ENCODE peak calls at places on chromosomes 4 and X, in five cellular contexts. One of them, this sample, is unnamed.

GRCh38 chrX:72258174-72258573 is 18.9 kb downstream of the RPS4X start:
- ATAC-seq in heart right ventricle: no peak
- ATAC-seq in A549: peak; percentile 54
- ATAC-seq in lung: no peak
- ATAC-seq in mucosa of descending colon: peak; percentile 59
- ATAC-seq in this sample: peak; percentile 31

GRCh38 chrX:74232859-74233258 is 71.1 kb upstream of the ZCCHC13 start:
- ATAC-seq in heart right ventricle: no peak
- ATAC-seq in A549: no peak
- ATAC-seq in lung: no peak
- ATAC-seq in mucosa of descending colon: no peak
- ATAC-seq in this sample: no peak

GRCh38 chrX:23465105-23465791 is 130.6 kb downstream of the PTCHD1 start:
- ATAC-seq in heart right ventricle: no peak
- ATAC-seq in A549: no peak
- ATAC-seq in lung: no peak
- ATAC-seq in mucosa of descending colon: no peak
- ATAC-seq in this sample: no peak

GRCh38 chr4:101306764-101307615 is 40.3 kb downstream of the PPP3CA start:
- ATAC-seq in heart right ventricle: no peak
- ATAC-seq in A549: no peak
- ATAC-seq in lung: peak; percentile 35
- ATAC-seq in mucosa of descending colon: no peak
- ATAC-seq in this sample: no peak

GRCh38 chr4:153079824-153080486 is 124.3 kb upstream of the TRIM2 start:
- ATAC-seq in heart right ventricle: no peak
- ATAC-seq in A549: no peak
- ATAC-seq in lung: peak; percentile 25
- ATAC-seq in mucosa of descending colon: no peak
- ATAC-seq in this sample: no peak

GRCh38 chr4:7598939-7599790 is 164.4 kb upstream of the PSAPL1 start:
- ATAC-seq in heart right ventricle: no peak
- ATAC-seq in A549: no peak
- ATAC-seq in lung: peak; percentile 38
- ATAC-seq in mucosa of descending colon: no peak
- ATAC-seq in this sample: no peak

GRCh38 chrX:112851161-112851779 is 10.6 kb upstream of the AMOT start:
- ATAC-seq in heart right ventricle: no peak
- ATAC-seq in A549: no peak
- ATAC-seq in lung: peak; percentile 12
- ATAC-seq in mucosa of descending colon: no peak
- ATAC-seq in this sample: no peak

GRCh38 chrX:10216208-10216607 is 59.4 kb downstream of the CLCN4 start:
- ATAC-seq in heart right ventricle: no peak
- ATAC-seq in A549: no peak
- ATAC-seq in lung: peak; percentile 29
- ATAC-seq in mucosa of descending colon: no peak
- ATAC-seq in this sample: no peak

GRCh38 chr4:17111959-17112659 is 213.7 kb upstream of the LDB2 start:
- ATAC-seq in heart right ventricle: no peak
- ATAC-seq in A549: no peak
- ATAC-seq in lung: no peak
- ATAC-seq in mucosa of descending colon: no peak
- ATAC-seq in this sample: no peak

GRCh38 chr4:173371292-173372192 is 788 bp downstream of the SAP30 start:
- ATAC-seq in heart right ventricle: no peak
- ATAC-seq in A549: peak; percentile 63
- ATAC-seq in lung: peak; percentile 29
- ATAC-seq in mucosa of descending colon: peak; percentile 35
- ATAC-seq in this sample: peak; percentile 7

GRCh38 chr4:121154103-121154515 is 10.0 kb downstream of the TNIP3 start:
- ATAC-seq in heart right ventricle: no peak
- ATAC-seq in A549: no peak
- ATAC-seq in lung: no peak
- ATAC-seq in mucosa of descending colon: peak; percentile 49
- ATAC-seq in this sample: no peak

GRCh38 chr4:119506761-119507160 is 121.8 kb downstream of the PDE5A start:
- ATAC-seq in heart right ventricle: no peak
- ATAC-seq in A549: no peak
- ATAC-seq in lung: no peak
- ATAC-seq in mucosa of descending colon: no peak
- ATAC-seq in this sample: no peak

GRCh38 chr4:108590776-108591175 is 29.6 kb upstream of the RPL34 start:
- ATAC-seq in heart right ventricle: no peak
- ATAC-seq in A549: no peak
- ATAC-seq in lung: no peak
- ATAC-seq in mucosa of descending colon: no peak
- ATAC-seq in this sample: no peak

GRCh38 chr4:185738038-185738552 is 73.9 kb downstream of the SORBS2 start:
- ATAC-seq in heart right ventricle: peak; percentile 47
- ATAC-seq in A549: no peak
- ATAC-seq in lung: peak; percentile 19
- ATAC-seq in mucosa of descending colon: no peak
- ATAC-seq in this sample: peak; percentile 79

GRCh38 chr4:173913496-173913895 is 370.0 kb downstream of the FBXO8 start:
- ATAC-seq in heart right ventricle: no peak
- ATAC-seq in A549: no peak
- ATAC-seq in lung: no peak
- ATAC-seq in mucosa of descending colon: no peak
- ATAC-seq in this sample: no peak

GRCh38 chr4:98509641-98510170 is 148.7 kb downstream of the TSPAN5 start:
- ATAC-seq in heart right ventricle: no peak
- ATAC-seq in A549: no peak
- ATAC-seq in lung: no peak
- ATAC-seq in mucosa of descending colon: no peak
- ATAC-seq in this sample: no peak

GRCh38 chr4:41814565-41814964 is 66.0 kb upstream of the PHOX2B start:
- ATAC-seq in heart right ventricle: no peak
- ATAC-seq in A549: peak; percentile 73
- ATAC-seq in lung: no peak
- ATAC-seq in mucosa of descending colon: no peak
- ATAC-seq in this sample: no peak

GRCh38 chr4:8276358-8277240 is 7.0 kb downstream of the HTRA3 start:
- ATAC-seq in heart right ventricle: no peak
- ATAC-seq in A549: no peak
- ATAC-seq in lung: no peak
- ATAC-seq in mucosa of descending colon: no peak
- ATAC-seq in this sample: peak; percentile 6

GRCh38 chr4:1340181-1340747 is 6.7 kb upstream of the UVSSA start:
- ATAC-seq in heart right ventricle: no peak
- ATAC-seq in A549: no peak
- ATAC-seq in lung: no peak
- ATAC-seq in mucosa of descending colon: no peak
- ATAC-seq in this sample: no peak

GRCh38 chr4:24428850-24429249 is 155.5 kb downstream of the DHX15 start:
- ATAC-seq in heart right ventricle: no peak
- ATAC-seq in A549: no peak
- ATAC-seq in lung: no peak
- ATAC-seq in mucosa of descending colon: no peak
- ATAC-seq in this sample: no peak

GRCh38 chr4:164312671-164313070 is 441.3 kb upstream of the SMIM31 start:
- ATAC-seq in heart right ventricle: no peak
- ATAC-seq in A549: no peak
- ATAC-seq in lung: no peak
- ATAC-seq in mucosa of descending colon: no peak
- ATAC-seq in this sample: no peak

GRCh38 chr4:103098331-103098730 is 1.3 kb downstream of the BDH2 start:
- ATAC-seq in heart right ventricle: no peak
- ATAC-seq in A549: no peak
- ATAC-seq in lung: no peak
- ATAC-seq in mucosa of descending colon: no peak
- ATAC-seq in this sample: no peak

GRCh38 chr4:182454440-182455013 is 211.3 kb downstream of the TENM3 start:
- ATAC-seq in heart right ventricle: no peak
- ATAC-seq in A549: no peak
- ATAC-seq in lung: no peak
- ATAC-seq in mucosa of descending colon: no peak
- ATAC-seq in this sample: no peak

GRCh38 chrX:3514996-3515395 is 168.5 kb upstream of the MXRA5 start:
- ATAC-seq in heart right ventricle: no peak
- ATAC-seq in A549: no peak
- ATAC-seq in lung: no peak
- ATAC-seq in mucosa of descending colon: no peak
- ATAC-seq in this sample: no peak

GRCh38 chrX:118723376-118723775 is 4.0 kb upstream of the IL13RA1 start:
- ATAC-seq in heart right ventricle: no peak
- ATAC-seq in A549: no peak
- ATAC-seq in lung: no peak
- ATAC-seq in mucosa of descending colon: no peak
- ATAC-seq in this sample: no peak

GRCh38 chrX:124275167-124275894 is 57.1 kb upstream of the TEX13D start:
- ATAC-seq in heart right ventricle: peak; percentile 71
- ATAC-seq in A549: no peak
- ATAC-seq in lung: no peak
- ATAC-seq in mucosa of descending colon: no peak
- ATAC-seq in this sample: no peak

GRCh38 chrX:153387345-153387744 is 13.8 kb downstream of the PNMA6E start:
- ATAC-seq in heart right ventricle: no peak
- ATAC-seq in A549: no peak
- ATAC-seq in lung: no peak
- ATAC-seq in mucosa of descending colon: no peak
- ATAC-seq in this sample: no peak

GRCh38 chr4:147843162-147843561 is 111.3 kb downstream of the ARHGAP10 start:
- ATAC-seq in heart right ventricle: no peak
- ATAC-seq in A549: no peak
- ATAC-seq in lung: no peak
- ATAC-seq in mucosa of descending colon: peak; percentile 81
- ATAC-seq in this sample: no peak

GRCh38 chrX:53798281-53798680 is 111.8 kb upstream of the HUWE1 start:
- ATAC-seq in heart right ventricle: no peak
- ATAC-seq in A549: no peak
- ATAC-seq in lung: no peak
- ATAC-seq in mucosa of descending colon: no peak
- ATAC-seq in this sample: no peak

GRCh38 chr4:158299459-158300007 is 89.2 kb downstream of the TMEM144 start:
- ATAC-seq in heart right ventricle: no peak
- ATAC-seq in A549: peak; percentile 73
- ATAC-seq in lung: no peak
- ATAC-seq in mucosa of descending colon: peak; percentile 63
- ATAC-seq in this sample: no peak

GRCh38 chr4:4437798-4438470 is 51.0 kb downstream of the NSG1 start:
- ATAC-seq in heart right ventricle: no peak
- ATAC-seq in A549: no peak
- ATAC-seq in lung: no peak
- ATAC-seq in mucosa of descending colon: no peak
- ATAC-seq in this sample: no peak

GRCh38 chr4:2859514-2859913 is 15.9 kb downstream of the ADD1 start:
- ATAC-seq in heart right ventricle: no peak
- ATAC-seq in A549: no peak
- ATAC-seq in lung: no peak
- ATAC-seq in mucosa of descending colon: no peak
- ATAC-seq in this sample: no peak
- H3K4me1 ChIP-seq in heart right ventricle: peaks cover 86% of the 10 kb centered on the region
- H3K4me1 ChIP-seq in A549: peaks cover 36% of the 10 kb centered on the region
- H3K4me1 ChIP-seq in lung: peaks cover 20% of the 10 kb centered on the region
- H3K4me1 ChIP-seq in mucosa of descending colon: peaks cover 73% of the 10 kb centered on the region
- H3K4me1 ChIP-seq in this sample: peaks cover 49% of the 10 kb centered on the region

DNA sequence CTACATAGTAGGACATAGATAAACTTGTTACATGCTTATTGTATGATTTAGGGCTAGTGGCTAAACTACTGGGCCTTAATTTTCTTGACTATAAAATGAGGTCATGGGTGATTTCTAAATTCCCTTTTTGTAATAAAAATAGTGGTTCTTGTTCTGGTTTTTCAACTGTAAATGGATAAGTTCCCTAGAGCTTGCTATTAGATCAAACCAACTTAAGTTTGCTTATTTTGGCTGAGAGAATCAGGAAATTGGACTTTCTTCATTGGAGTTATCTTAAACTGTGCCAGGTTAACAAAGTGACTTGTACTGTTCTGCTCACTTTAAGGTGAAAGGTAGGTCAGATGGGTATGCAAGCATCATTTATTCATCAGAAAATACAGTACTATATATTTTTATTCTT is 78.3 kb downstream of the PDLIM5 start:
- ATAC-seq in heart right ventricle: peak; percentile 3
- ATAC-seq in A549: no peak
- ATAC-seq in lung: no peak
- ATAC-seq in mucosa of descending colon: no peak
- ATAC-seq in this sample: no peak
- H3K4me1 ChIP-seq in heart right ventricle: peaks cover 86% of the 10 kb centered on the region
- H3K4me1 ChIP-seq in A549: peaks cover 86% of the 10 kb centered on the region
- H3K4me1 ChIP-seq in lung: peaks cover 6% of the 10 kb centered on the region
- H3K4me1 ChIP-seq in mucosa of descending colon: peaks cover 11% of the 10 kb centered on the region
- H3K4me1 ChIP-seq in this sample: peaks cover 16% of the 10 kb centered on the region

GRCh38 chrX:119757646-119757978 is 776 bp upstream of the SOWAHD start:
- ATAC-seq in heart right ventricle: no peak
- ATAC-seq in A549: no peak
- ATAC-seq in lung: no peak
- ATAC-seq in mucosa of descending colon: no peak
- ATAC-seq in this sample: no peak

GRCh38 chrX:119759333-119759766 is 962 bp downstream of the SOWAHD start:
- ATAC-seq in heart right ventricle: no peak
- ATAC-seq in A549: no peak
- ATAC-seq in lung: no peak
- ATAC-seq in mucosa of descending colon: no peak
- ATAC-seq in this sample: no peak

GRCh38 chrX:119758682-119759332 is 419 bp downstream of the SOWAHD start:
- ATAC-seq in heart right ventricle: peak; percentile 37
- ATAC-seq in A549: peak; percentile 57
- ATAC-seq in lung: peak; percentile 54
- ATAC-seq in mucosa of descending colon: peak; percentile 63
- ATAC-seq in this sample: peak; percentile 30

GRCh38 chrX:119756926-119757635 is 1.3 kb upstream of the SOWAHD start:
- ATAC-seq in heart right ventricle: no peak
- ATAC-seq in A549: no peak
- ATAC-seq in lung: no peak
- ATAC-seq in mucosa of descending colon: peak; percentile 15
- ATAC-seq in this sample: no peak

GRCh38 chrX:119757979-119758681 is at the start of gene SOWAHD:
- ATAC-seq in heart right ventricle: peak; percentile 61
- ATAC-seq in A549: peak; percentile 62
- ATAC-seq in lung: peak; percentile 48
- ATAC-seq in mucosa of descending colon: peak; percentile 74
- ATAC-seq in this sample: peak; percentile 32
- H3K4me1 ChIP-seq in heart right ventricle: no peaks in the 10 kb centered on the region
- H3K4me1 ChIP-seq in A549: peaks cover 2% of the 10 kb centered on the region
- H3K4me1 ChIP-seq in lung: peaks cover 4% of the 10 kb centered on the region
- H3K4me1 ChIP-seq in mucosa of descending colon: no peaks in the 10 kb centered on the region
- H3K4me1 ChIP-seq in this sample: no peaks in the 10 kb centered on the region

DNA sequence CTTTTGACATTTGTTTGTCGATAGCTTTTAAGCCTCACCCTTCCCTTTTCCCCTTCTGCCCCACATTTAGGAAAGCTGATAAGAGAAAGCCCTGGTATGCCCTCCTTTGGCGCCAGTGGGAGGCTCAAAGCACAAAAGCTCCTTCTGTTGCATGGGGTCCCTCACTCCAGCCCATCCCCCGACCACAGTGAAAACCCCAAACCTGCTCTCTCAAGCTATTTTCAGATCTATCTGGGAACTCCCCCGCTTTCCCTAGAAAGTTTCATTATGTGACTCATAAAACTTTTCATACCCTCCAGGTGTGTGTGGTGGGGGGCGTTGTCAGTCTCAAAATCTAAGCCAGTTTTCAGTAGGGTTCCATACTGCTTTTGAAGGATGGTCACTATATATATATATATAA is 259.0 kb upstream of the PCDH7 start:
- ATAC-seq in heart right ventricle: no peak
- ATAC-seq in A549: no peak
- ATAC-seq in lung: no peak
- ATAC-seq in mucosa of descending colon: no peak
- ATAC-seq in this sample: no peak
- H3K4me1 ChIP-seq in heart right ventricle: no peaks in the 10 kb centered on the region
- H3K4me1 ChIP-seq in A549: no peaks in the 10 kb centered on the region
- H3K4me1 ChIP-seq in lung: no peaks in the 10 kb centered on the region
- H3K4me1 ChIP-seq in mucosa of descending colon: no peaks in the 10 kb centered on the region
- H3K4me1 ChIP-seq in this sample: no peaks in the 10 kb centered on the region